ENCODE peak calls at places on chromosomes 12 and 14, in seven cellular contexts. One of them, this sample, is unnamed.
A peak's percentile ranks its signal among the peaks of the same experiment; 100 is the strongest.

GRCh38 chr12:106107566-106107965 is 31.2 kb downstream of the NUAK1 start:
- DNase-seq in AG09319: no peak
- DNase-seq in activated CD4-positive, alpha-beta T cell treated with anti-CD3 and anti-CD28 coated beads for 48 hours: no peak
- DNase-seq in stimulated activated CD4-positive, alpha-beta T cell treated with anti-CD3 and anti-CD28 coated beads, Interleukin-2, amount 100 ng/mL, for 48 hours: no peak
- DNase-seq in endothelial cell: no peak
- DNase-seq in iPS-NIHi11: no peak
- DNase-seq in LoVo: no peak
- DNase-seq in this sample: no peak

GRCh38 chr14:92520102-92520651 is 6.6 kb downstream of the RIN3 start:
- DNase-seq in activated CD4-positive, alpha-beta T cell treated with anti-CD3 and anti-CD28 coated beads for 48 hours: no peak
- DNase-seq in stimulated activated CD4-positive, alpha-beta T cell treated with anti-CD3 and anti-CD28 coated beads, Interleukin-2, amount 100 ng/mL, for 48 hours: no peak
- DNase-seq in iPS-NIHi11: no peak
- DNase-seq in endothelial cell: no peak
- DNase-seq in AG09319: no peak
- DNase-seq in LoVo: no peak
- DNase-seq in this sample: no peak

GRCh38 chr12:93279849-93280412 is 97.8 kb upstream of the NUDT4 start:
- DNase-seq in endothelial cell: peak; percentile 8
- DNase-seq in AG09319: no peak
- DNase-seq in LoVo: no peak
- DNase-seq in iPS-NIHi11: peak; percentile 34
- DNase-seq in stimulated activated CD4-positive, alpha-beta T cell treated with anti-CD3 and anti-CD28 coated beads, Interleukin-2, amount 100 ng/mL, for 48 hours: no peak
- DNase-seq in activated CD4-positive, alpha-beta T cell treated with anti-CD3 and anti-CD28 coated beads for 48 hours: no peak
- DNase-seq in this sample: no peak

GRCh38 chr14:55500219-55500701 is 59.8 kb upstream of the TBPL2 start:
- DNase-seq in LoVo: peak; percentile 67
- DNase-seq in iPS-NIHi11: no peak
- DNase-seq in stimulated activated CD4-positive, alpha-beta T cell treated with anti-CD3 and anti-CD28 coated beads, Interleukin-2, amount 100 ng/mL, for 48 hours: no peak
- DNase-seq in AG09319: no peak
- DNase-seq in endothelial cell: no peak
- DNase-seq in activated CD4-positive, alpha-beta T cell treated with anti-CD3 and anti-CD28 coated beads for 48 hours: no peak
- DNase-seq in this sample: no peak

GRCh38 chr14:101876539-101876938 is 87.8 kb upstream of the DYNC1H1 start:
- DNase-seq in AG09319: no peak
- DNase-seq in stimulated activated CD4-positive, alpha-beta T cell treated with anti-CD3 and anti-CD28 coated beads, Interleukin-2, amount 100 ng/mL, for 48 hours: peak; percentile 49
- DNase-seq in endothelial cell: no peak
- DNase-seq in activated CD4-positive, alpha-beta T cell treated with anti-CD3 and anti-CD28 coated beads for 48 hours: peak; percentile 82
- DNase-seq in iPS-NIHi11: no peak
- DNase-seq in LoVo: no peak
- DNase-seq in this sample: no peak

GRCh38 chr12:67355428-67356385 is 86.5 kb downstream of the CAND1 start:
- DNase-seq in AG09319: peak; percentile 31
- DNase-seq in activated CD4-positive, alpha-beta T cell treated with anti-CD3 and anti-CD28 coated beads for 48 hours: no peak
- DNase-seq in LoVo: peak; percentile 52
- DNase-seq in endothelial cell: peak; percentile 7
- DNase-seq in iPS-NIHi11: peak; percentile 47
- DNase-seq in stimulated activated CD4-positive, alpha-beta T cell treated with anti-CD3 and anti-CD28 coated beads, Interleukin-2, amount 100 ng/mL, for 48 hours: no peak
- DNase-seq in this sample: peak; percentile 76

GRCh38 chr14:53517276-53517960 is 364.3 kb upstream of the DDHD1 start:
- DNase-seq in activated CD4-positive, alpha-beta T cell treated with anti-CD3 and anti-CD28 coated beads for 48 hours: no peak
- DNase-seq in iPS-NIHi11: no peak
- DNase-seq in AG09319: no peak
- DNase-seq in LoVo: no peak
- DNase-seq in stimulated activated CD4-positive, alpha-beta T cell treated with anti-CD3 and anti-CD28 coated beads, Interleukin-2, amount 100 ng/mL, for 48 hours: no peak
- DNase-seq in endothelial cell: no peak
- DNase-seq in this sample: no peak

GRCh38 chr12:116594325-116595038 is 35.3 kb downstream of the MAP1LC3B2 start:
- DNase-seq in AG09319: no peak
- DNase-seq in activated CD4-positive, alpha-beta T cell treated with anti-CD3 and anti-CD28 coated beads for 48 hours: peak; percentile 38
- DNase-seq in stimulated activated CD4-positive, alpha-beta T cell treated with anti-CD3 and anti-CD28 coated beads, Interleukin-2, amount 100 ng/mL, for 48 hours: no peak
- DNase-seq in LoVo: no peak
- DNase-seq in endothelial cell: no peak
- DNase-seq in iPS-NIHi11: no peak
- DNase-seq in this sample: no peak

GRCh38 chr12:31859232-31859977 is 99.8 kb upstream of the RESF1 start:
- DNase-seq in AG09319: no peak
- DNase-seq in iPS-NIHi11: no peak
- DNase-seq in endothelial cell: no peak
- DNase-seq in LoVo: no peak
- DNase-seq in stimulated activated CD4-positive, alpha-beta T cell treated with anti-CD3 and anti-CD28 coated beads, Interleukin-2, amount 100 ng/mL, for 48 hours: no peak
- DNase-seq in activated CD4-positive, alpha-beta T cell treated with anti-CD3 and anti-CD28 coated beads for 48 hours: peak; percentile 8
- DNase-seq in this sample: no peak